ENCODE peak calls at places on chromosomes 6 and 20, in five cellular contexts. One of them, this sample, is unnamed.
A peak's percentile ranks its signal among the peaks of the same experiment; 100 is the strongest.

GRCh38 chr6:121382467-121383121 is 48.3 kb upstream of the TBC1D32 start:
- DNase-seq in NCI-H524: peak; percentile 88
- DNase-seq in hepatocyte: peak; percentile 89
- DNase-seq in OCI-LY7: no peak
- DNase-seq in WTC11: no peak
- DNase-seq in this sample: no peak

GRCh38 chr20:58078741-58079522 is 149.5 kb downstream of the ANKRD60 start:
- DNase-seq in NCI-H524: no peak
- DNase-seq in hepatocyte: no peak
- DNase-seq in OCI-LY7: no peak
- DNase-seq in WTC11: no peak
- DNase-seq in this sample: peak; percentile 53

GRCh38 chr6:41872102-41872602 is 23.0 kb downstream of the USP49 start:
- DNase-seq in NCI-H524: no peak
- DNase-seq in hepatocyte: no peak
- DNase-seq in OCI-LY7: no peak
- DNase-seq in WTC11: no peak
- DNase-seq in this sample: no peak

GRCh38 chr20:48706710-48707339 is 121.0 kb downstream of the PREX1 start:
- DNase-seq in NCI-H524: no peak
- DNase-seq in hepatocyte: no peak
- DNase-seq in OCI-LY7: no peak
- DNase-seq in WTC11: no peak
- DNase-seq in this sample: no peak

GRCh38 chr6:5084192-5084786 is 852 bp upstream of the PPP1R3G start:
- DNase-seq in NCI-H524: no peak
- DNase-seq in hepatocyte: peak; percentile 34
- DNase-seq in OCI-LY7: no peak
- DNase-seq in WTC11: peak; percentile 25
- DNase-seq in this sample: peak; percentile 58

GRCh38 chr6:49980898-49981297 is 11.5 kb upstream of the DEFB113 start:
- DNase-seq in NCI-H524: no peak
- DNase-seq in hepatocyte: no peak
- DNase-seq in OCI-LY7: no peak
- DNase-seq in WTC11: no peak
- DNase-seq in this sample: no peak

GRCh38 chr20:10007158-10007557 is 27.6 kb upstream of the ANKEF1 start:
- DNase-seq in NCI-H524: no peak
- DNase-seq in hepatocyte: no peak
- DNase-seq in OCI-LY7: no peak
- DNase-seq in WTC11: no peak
- DNase-seq in this sample: no peak

GRCh38 chr20:50659975-50660670 is 31.2 kb downstream of the RIPOR3 start:
- DNase-seq in NCI-H524: no peak
- DNase-seq in hepatocyte: no peak
- DNase-seq in OCI-LY7: no peak
- DNase-seq in WTC11: no peak
- DNase-seq in this sample: no peak

GRCh38 chr6:14292119-14292518 is 174.5 kb downstream of the CD83 start:
- DNase-seq in NCI-H524: no peak
- DNase-seq in hepatocyte: no peak
- DNase-seq in OCI-LY7: no peak
- DNase-seq in WTC11: no peak
- DNase-seq in this sample: no peak

GRCh38 chr6:43966806-43967575 is 160.3 kb downstream of the MRPL14 start:
- DNase-seq in NCI-H524: no peak
- DNase-seq in hepatocyte: no peak
- DNase-seq in OCI-LY7: no peak
- DNase-seq in WTC11: no peak
- DNase-seq in this sample: no peak

GRCh38 chr20:17644451-17644850 is 37.6 kb downstream of the RRBP1 start:
- DNase-seq in NCI-H524: no peak
- DNase-seq in hepatocyte: no peak
- DNase-seq in OCI-LY7: no peak
- DNase-seq in WTC11: no peak
- DNase-seq in this sample: no peak

GRCh38 chr6:157602521-157603288 is 220.3 kb upstream of the SNX9 start:
- DNase-seq in NCI-H524: no peak
- DNase-seq in hepatocyte: no peak
- DNase-seq in OCI-LY7: no peak
- DNase-seq in WTC11: no peak
- DNase-seq in this sample: peak; percentile 52

GRCh38 chr6:52929321-52930164 is 20.0 kb upstream of the GSTA3 start:
- DNase-seq in NCI-H524: no peak
- DNase-seq in hepatocyte: peak; percentile 59
- DNase-seq in OCI-LY7: no peak
- DNase-seq in WTC11: no peak
- DNase-seq in this sample: peak; percentile 50

GRCh38 chr6:142258757-142259156 is 43.0 kb upstream of the ADGRG6 start:
- DNase-seq in NCI-H524: no peak
- DNase-seq in hepatocyte: no peak
- DNase-seq in OCI-LY7: no peak
- DNase-seq in WTC11: no peak
- DNase-seq in this sample: no peak

GRCh38 chr6:16659471-16660156 is 101.6 kb downstream of the ATXN1 start:
- DNase-seq in NCI-H524: no peak
- DNase-seq in hepatocyte: no peak
- DNase-seq in OCI-LY7: no peak
- DNase-seq in WTC11: no peak
- DNase-seq in this sample: no peak

GRCh38 chr6:160088069-160088773 is 33.4 kb upstream of the SLC22A1 start:
- DNase-seq in NCI-H524: peak; percentile 72
- DNase-seq in hepatocyte: peak; percentile 82
- DNase-seq in OCI-LY7: peak; percentile 8
- DNase-seq in WTC11: peak; percentile 63
- DNase-seq in this sample: peak; percentile 69

GRCh38 chr6:156269751-156270369 is 507.3 kb upstream of the ARID1B start:
- DNase-seq in NCI-H524: no peak
- DNase-seq in hepatocyte: no peak
- DNase-seq in OCI-LY7: no peak
- DNase-seq in WTC11: no peak
- DNase-seq in this sample: no peak

GRCh38 chr6:162621246-162621645 is 106.3 kb downstream of the PRKN start:
- DNase-seq in NCI-H524: no peak
- DNase-seq in hepatocyte: peak; percentile 56
- DNase-seq in OCI-LY7: no peak
- DNase-seq in WTC11: no peak
- DNase-seq in this sample: peak; percentile 95

GRCh38 chr20:36754656-36755222 is 8.8 kb upstream of the NDRG3 start:
- DNase-seq in NCI-H524: peak; percentile 80
- DNase-seq in hepatocyte: peak; percentile 83
- DNase-seq in OCI-LY7: peak; percentile 74
- DNase-seq in WTC11: peak; percentile 54
- DNase-seq in this sample: peak; percentile 82

GRCh38 chr20:39108746-39109145 is 146.6 kb downstream of the DHX35 start:
- DNase-seq in NCI-H524: no peak
- DNase-seq in hepatocyte: no peak
- DNase-seq in OCI-LY7: no peak
- DNase-seq in WTC11: no peak
- DNase-seq in this sample: peak; percentile 63

GRCh38 chr6:160188773-160189172 is 67.2 kb downstream of the SLC22A1 start:
- DNase-seq in NCI-H524: no peak
- DNase-seq in hepatocyte: no peak
- DNase-seq in OCI-LY7: no peak
- DNase-seq in WTC11: no peak
- DNase-seq in this sample: no peak

GRCh38 chr6:44831002-44831610 is 443.6 kb downstream of the CDC5L start:
- DNase-seq in NCI-H524: no peak
- DNase-seq in hepatocyte: no peak
- DNase-seq in OCI-LY7: no peak
- DNase-seq in WTC11: peak; percentile 13
- DNase-seq in this sample: peak; percentile 80

GRCh38 chr6:11989376-11989775 is 22.7 kb upstream of the HIVEP1 start:
- DNase-seq in NCI-H524: no peak
- DNase-seq in hepatocyte: no peak
- DNase-seq in OCI-LY7: no peak
- DNase-seq in WTC11: no peak
- DNase-seq in this sample: no peak

GRCh38 chr6:20302702-20303251 is 90.5 kb upstream of the MBOAT1 start:
- DNase-seq in NCI-H524: no peak
- DNase-seq in hepatocyte: no peak
- DNase-seq in OCI-LY7: no peak
- DNase-seq in WTC11: no peak
- DNase-seq in this sample: no peak

GRCh38 chr20:48616481-48616880 is 211.3 kb downstream of the PREX1 start:
- DNase-seq in NCI-H524: no peak
- DNase-seq in hepatocyte: no peak
- DNase-seq in OCI-LY7: no peak
- DNase-seq in WTC11: no peak
- DNase-seq in this sample: no peak

This sample was measured in islet precursor cell.